ENCODE peak calls at places on chromosomes 3 and 15, in eight cellular contexts. D, N, W, F, M, L, A and V are unnamed samples.

GRCh38 chr3:66485291-66485968 is 15.4 kb downstream of the LRIG1 start:
- DNase-seq in M (no peak), W (no peak), F (no peak), A (no peak), L (peak), N (peak), D (no peak), V (no peak)

GRCh38 chr3:112651516-112651915 is 10.6 kb upstream of the CCDC80 start:
- DNase-seq in W (no peak), L (no peak), D (no peak), M (no peak), A (no peak), F (no peak), N (peak), V (no peak)

GRCh38 chr3:149977391-149977790 is 6.7 kb upstream of the PFN2 start:
- DNase-seq in A (no peak), F (no peak), W (no peak), L (no peak), N (peak), D (no peak), M (no peak), V (no peak)

GRCh38 chr3:60588806-60589205 is 662.4 kb downstream of the FHIT start:
- DNase-seq in A (no peak), M (no peak), D (no peak), N (peak), F (peak), L (no peak), W (no peak), V (no peak)

GRCh38 chr3:3699816-3700633 is 99.2 kb upstream of the LRRN1 start:
- DNase-seq in L (no peak), A (no peak), W (no peak), D (no peak), M (peak), N (no peak), F (no peak), V (no peak)

GRCh38 chr3:178036745-178037144 is 499.5 kb upstream of the KCNMB2 start:
- DNase-seq in D (no peak), W (no peak), F (no peak), L (no peak), M (no peak), N (peak), A (no peak), V (no peak)

GRCh38 chr3:176759815-176760506 is 437.3 kb downstream of the TBL1XR1 start:
- DNase-seq in M (peak), D (no peak), W (no peak), F (no peak), A (no peak), N (no peak), L (no peak), V (no peak)

GRCh38 chr3:59043391-59043790 is 6.4 kb downstream of the CFAP20DC start:
- DNase-seq in D (no peak), A (no peak), F (no peak), N (no peak), M (no peak), L (no peak), W (no peak), V (no peak)

GRCh38 chr3:330494-331115 is 134.0 kb downstream of the CHL1 start:
- DNase-seq in F (no peak), D (no peak), L (no peak), A (no peak), N (no peak), W (no peak), M (no peak), V (no peak)

GRCh38 chr3:43022111-43022510 is 43.0 kb downstream of the GASK1A start:
- DNase-seq in F (no peak), W (no peak), A (no peak), L (no peak), N (no peak), M (no peak), D (no peak), V (no peak)

GRCh38 chr15:72271895-72272212 is 500 bp downstream of the PARP6 start:
- DNase-seq in D (no peak), A (no peak), F (no peak), L (peak), W (no peak), M (no peak), N (peak), V (peak)

GRCh38 chr3:85081191-85081895 is 122.6 kb downstream of the CADM2 start:
- DNase-seq in W (no peak), L (peak), D (no peak), N (no peak), F (peak), A (no peak), M (no peak), V (no peak)

GRCh38 chr15:36491912-36492311 is 87.5 kb upstream of the CDIN1 start:
- DNase-seq in F (no peak), A (no peak), W (no peak), N (no peak), L (no peak), M (peak), D (no peak), V (no peak)

GRCh38 chr15:45448066-45448510 is 69.7 kb upstream of the GATM start:
- DNase-seq in L (no peak), N (peak), M (no peak), F (no peak), W (no peak), D (no peak), A (no peak), V (no peak)